ENCODE peak calls at places on chromosomes 3 and 15, in nine cellular contexts. One of them, this sample, is unnamed.

GRCh38 chr15:42101861-42102260 is 7.5 kb upstream of the PLA2G4D start:
- DNase-seq in body of pancreas: no peak
- DNase-seq in adrenal gland: no peak
- DNase-seq in HepG2: no peak
- DNase-seq in spleen: no peak
- DNase-seq in Peyer's patch: no peak
- DNase-seq in ovary: no peak
- DNase-seq in esophagus squamous epithelium: no peak
- DNase-seq in stomach: no peak
- DNase-seq in this sample: no peak

GRCh38 chr3:195058311-195059005 is 212.5 kb downstream of the XXYLT1 start:
- DNase-seq in body of pancreas: no peak
- DNase-seq in adrenal gland: no peak
- DNase-seq in HepG2: no peak
- DNase-seq in spleen: peak; percentile 73
- DNase-seq in Peyer's patch: peak; percentile 39
- DNase-seq in ovary: no peak
- DNase-seq in esophagus squamous epithelium: no peak
- DNase-seq in stomach: no peak
- DNase-seq in this sample: no peak

GRCh38 chr3:120652281-120652680 is 29.8 kb downstream of the HGD start:
- DNase-seq in body of pancreas: no peak
- DNase-seq in adrenal gland: no peak
- DNase-seq in HepG2: no peak
- DNase-seq in spleen: no peak
- DNase-seq in Peyer's patch: no peak
- DNase-seq in ovary: no peak
- DNase-seq in esophagus squamous epithelium: no peak
- DNase-seq in stomach: no peak
- DNase-seq in this sample: no peak

GRCh38 chr3:175672119-175672689 is 813.1 kb downstream of the NAALADL2 start:
- DNase-seq in body of pancreas: no peak
- DNase-seq in adrenal gland: no peak
- DNase-seq in HepG2: no peak
- DNase-seq in spleen: no peak
- DNase-seq in Peyer's patch: no peak
- DNase-seq in ovary: no peak
- DNase-seq in esophagus squamous epithelium: no peak
- DNase-seq in stomach: no peak
- DNase-seq in this sample: no peak

GRCh38 chr3:54676087-54676486 is 251.8 kb downstream of the LRTM1 start:
- DNase-seq in body of pancreas: no peak
- DNase-seq in adrenal gland: no peak
- DNase-seq in HepG2: no peak
- DNase-seq in spleen: no peak
- DNase-seq in Peyer's patch: no peak
- DNase-seq in ovary: no peak
- DNase-seq in esophagus squamous epithelium: no peak
- DNase-seq in stomach: no peak
- DNase-seq in this sample: no peak

GRCh38 chr3:97940034-97940433 is 32.2 kb downstream of the RIOX2 start:
- DNase-seq in body of pancreas: no peak
- DNase-seq in adrenal gland: no peak
- DNase-seq in HepG2: peak; percentile 26
- DNase-seq in spleen: no peak
- DNase-seq in Peyer's patch: no peak
- DNase-seq in ovary: no peak
- DNase-seq in esophagus squamous epithelium: no peak
- DNase-seq in stomach: no peak
- DNase-seq in this sample: no peak

GRCh38 chr3:4776980-4777581 is 202.2 kb upstream of the BHLHE40 start:
- DNase-seq in body of pancreas: no peak
- DNase-seq in adrenal gland: no peak
- DNase-seq in HepG2: no peak
- DNase-seq in spleen: no peak
- DNase-seq in Peyer's patch: no peak
- DNase-seq in ovary: no peak
- DNase-seq in esophagus squamous epithelium: no peak
- DNase-seq in stomach: no peak
- DNase-seq in this sample: no peak

GRCh38 chr3:78079514-78079913 is 1039.6 kb downstream of the ROBO2 start:
- DNase-seq in body of pancreas: no peak
- DNase-seq in adrenal gland: no peak
- DNase-seq in HepG2: no peak
- DNase-seq in spleen: no peak
- DNase-seq in Peyer's patch: no peak
- DNase-seq in ovary: no peak
- DNase-seq in esophagus squamous epithelium: no peak
- DNase-seq in stomach: no peak
- DNase-seq in this sample: no peak

GRCh38 chr3:143218176-143218575 is 98.6 kb downstream of the CHST2 start:
- DNase-seq in body of pancreas: no peak
- DNase-seq in adrenal gland: no peak
- DNase-seq in HepG2: no peak
- DNase-seq in spleen: no peak
- DNase-seq in Peyer's patch: no peak
- DNase-seq in ovary: no peak
- DNase-seq in esophagus squamous epithelium: no peak
- DNase-seq in stomach: no peak
- DNase-seq in this sample: no peak

GRCh38 chr3:139655880-139656279 is 21.9 kb downstream of the NMNAT3 start:
- DNase-seq in body of pancreas: no peak
- DNase-seq in adrenal gland: no peak
- DNase-seq in HepG2: peak; percentile 6
- DNase-seq in spleen: no peak
- DNase-seq in Peyer's patch: no peak
- DNase-seq in ovary: peak; percentile 18
- DNase-seq in esophagus squamous epithelium: no peak
- DNase-seq in stomach: no peak
- DNase-seq in this sample: no peak

GRCh38 chr3:74613566-74613965 is 893 bp downstream of the CNTN3 start:
- DNase-seq in body of pancreas: peak; percentile 67
- DNase-seq in adrenal gland: no peak
- DNase-seq in HepG2: no peak
- DNase-seq in spleen: no peak
- DNase-seq in Peyer's patch: peak; percentile 56
- DNase-seq in ovary: no peak
- DNase-seq in esophagus squamous epithelium: no peak
- DNase-seq in stomach: peak; percentile 34
- DNase-seq in this sample: no peak

GRCh38 chr3:113912551-113913246 is 35.1 kb upstream of the ZDHHC23 start:
- DNase-seq in body of pancreas: peak; percentile 65
- DNase-seq in adrenal gland: peak; percentile 39
- DNase-seq in HepG2: peak; percentile 69
- DNase-seq in spleen: no peak
- DNase-seq in Peyer's patch: no peak
- DNase-seq in ovary: no peak
- DNase-seq in esophagus squamous epithelium: no peak
- DNase-seq in stomach: peak; percentile 39
- DNase-seq in this sample: no peak

GRCh38 chr15:47301481-47301880 is 415.8 kb upstream of the SEMA6D start:
- DNase-seq in body of pancreas: peak; percentile 55
- DNase-seq in adrenal gland: no peak
- DNase-seq in HepG2: no peak
- DNase-seq in spleen: no peak
- DNase-seq in Peyer's patch: no peak
- DNase-seq in ovary: no peak
- DNase-seq in esophagus squamous epithelium: no peak
- DNase-seq in stomach: no peak
- DNase-seq in this sample: no peak

GRCh38 chr15:64597469-64597806 is 137.1 kb downstream of the ZNF609 start:
- DNase-seq in body of pancreas: no peak
- DNase-seq in adrenal gland: no peak
- DNase-seq in HepG2: no peak
- DNase-seq in spleen: no peak
- DNase-seq in Peyer's patch: no peak
- DNase-seq in ovary: no peak
- DNase-seq in esophagus squamous epithelium: no peak
- DNase-seq in stomach: no peak
- DNase-seq in this sample: no peak

GRCh38 chr3:126886217-126886616 is 96.7 kb upstream of the PLXNA1 start:
- DNase-seq in body of pancreas: no peak
- DNase-seq in adrenal gland: no peak
- DNase-seq in HepG2: no peak
- DNase-seq in spleen: no peak
- DNase-seq in Peyer's patch: no peak
- DNase-seq in ovary: no peak
- DNase-seq in esophagus squamous epithelium: no peak
- DNase-seq in stomach: no peak
- DNase-seq in this sample: no peak

GRCh38 chr15:64111679-64112050 is 15.9 kb downstream of the SNX1 start:
- DNase-seq in body of pancreas: no peak
- DNase-seq in adrenal gland: no peak
- DNase-seq in HepG2: peak; percentile 42
- DNase-seq in spleen: no peak
- DNase-seq in Peyer's patch: no peak
- DNase-seq in ovary: no peak
- DNase-seq in esophagus squamous epithelium: no peak
- DNase-seq in stomach: no peak
- DNase-seq in this sample: no peak

GRCh38 chr15:25056484-25057429 is 102.0 kb downstream of the SNRPN start:
- DNase-seq in body of pancreas: no peak
- DNase-seq in adrenal gland: peak; percentile 14
- DNase-seq in HepG2: no peak
- DNase-seq in spleen: peak; percentile 63
- DNase-seq in Peyer's patch: peak; percentile 19
- DNase-seq in ovary: no peak
- DNase-seq in esophagus squamous epithelium: no peak
- DNase-seq in stomach: peak; percentile 17
- DNase-seq in this sample: peak; percentile 7

GRCh38 chr3:107208100-107208499 is 169.1 kb upstream of the CCDC54 start:
- DNase-seq in body of pancreas: peak; percentile 60
- DNase-seq in adrenal gland: peak; percentile 54
- DNase-seq in HepG2: no peak
- DNase-seq in spleen: no peak
- DNase-seq in Peyer's patch: no peak
- DNase-seq in ovary: peak; percentile 59
- DNase-seq in esophagus squamous epithelium: no peak
- DNase-seq in stomach: no peak
- DNase-seq in this sample: no peak

GRCh38 chr3:28317438-28318022 is 31.0 kb upstream of the ZCWPW2 start:
- DNase-seq in body of pancreas: peak; percentile 14
- DNase-seq in adrenal gland: peak; percentile 20
- DNase-seq in HepG2: peak; percentile 57
- DNase-seq in spleen: no peak
- DNase-seq in Peyer's patch: no peak
- DNase-seq in ovary: no peak
- DNase-seq in esophagus squamous epithelium: no peak
- DNase-seq in stomach: no peak
- DNase-seq in this sample: no peak

GRCh38 chr3:160126761-160127160 is 98.5 kb upstream of the C3orf80 start:
- DNase-seq in body of pancreas: no peak
- DNase-seq in adrenal gland: no peak
- DNase-seq in HepG2: no peak
- DNase-seq in spleen: no peak
- DNase-seq in Peyer's patch: no peak
- DNase-seq in ovary: no peak
- DNase-seq in esophagus squamous epithelium: no peak
- DNase-seq in stomach: no peak
- DNase-seq in this sample: no peak
- TF ChIP-seq POLR2A in body of pancreas: no peak
- TF ChIP-seq POLR2A in adrenal gland: no peak
- TF ChIP-seq POLR2A in HepG2: no peak
- TF ChIP-seq POLR2A in spleen: no peak
- TF ChIP-seq POLR2A in Peyer's patch: no peak
- TF ChIP-seq POLR2A in ovary: no peak
- TF ChIP-seq POLR2A in esophagus squamous epithelium: no peak
- TF ChIP-seq POLR2A in stomach: no peak
- TF ChIP-seq POLR2A in this sample: no peak

GRCh38 chr15:96551722-96552121 is 221.2 kb downstream of the NR2F2 start:
- DNase-seq in body of pancreas: no peak
- DNase-seq in adrenal gland: no peak
- DNase-seq in HepG2: no peak
- DNase-seq in spleen: no peak
- DNase-seq in Peyer's patch: no peak
- DNase-seq in ovary: no peak
- DNase-seq in esophagus squamous epithelium: no peak
- DNase-seq in stomach: no peak
- DNase-seq in this sample: no peak
- TF ChIP-seq CTCF in body of pancreas: no peak
- TF ChIP-seq CTCF in adrenal gland: no peak
- TF ChIP-seq CTCF in HepG2: no peak
- TF ChIP-seq CTCF in spleen: no peak
- TF ChIP-seq CTCF in Peyer's patch: no peak
- TF ChIP-seq CTCF in ovary: no peak
- TF ChIP-seq CTCF in esophagus squamous epithelium: no peak
- TF ChIP-seq CTCF in stomach: no peak
- TF ChIP-seq CTCF in this sample: no peak

GRCh38 chr3:158801696-158802398 is at the start of gene MFSD1:
- DNase-seq in body of pancreas: peak; percentile 97
- DNase-seq in adrenal gland: peak; percentile 95
- DNase-seq in HepG2: peak; percentile 80
- DNase-seq in spleen: peak; percentile 99
- DNase-seq in Peyer's patch: peak; percentile 98
- DNase-seq in ovary: peak; percentile 92
- DNase-seq in esophagus squamous epithelium: peak; percentile 78
- DNase-seq in stomach: peak; percentile 95
- DNase-seq in this sample: peak; percentile 92
- TF ChIP-seq POLR2A in body of pancreas: peak; percentile 87
- TF ChIP-seq POLR2A in adrenal gland: peak; percentile 69
- TF ChIP-seq POLR2A in HepG2: peak; percentile 72
- TF ChIP-seq POLR2A in spleen: peak; percentile 66
- TF ChIP-seq POLR2A in Peyer's patch: peak; percentile 78
- TF ChIP-seq POLR2A in ovary: peak; percentile 71
- TF ChIP-seq POLR2A in esophagus squamous epithelium: peak; percentile 75
- TF ChIP-seq POLR2A in stomach: no peak
- TF ChIP-seq POLR2A in this sample: peak; percentile 68

GRCh38 chr3:196315821-196316220 is 2.2 kb downstream of the DYNLT2B start:
- DNase-seq in body of pancreas: no peak
- DNase-seq in adrenal gland: no peak
- DNase-seq in HepG2: no peak
- DNase-seq in spleen: no peak
- DNase-seq in Peyer's patch: no peak
- DNase-seq in ovary: no peak
- DNase-seq in esophagus squamous epithelium: no peak
- DNase-seq in stomach: no peak
- DNase-seq in this sample: no peak

GRCh38 chr3:196314597-196314996 is 3.4 kb downstream of the DYNLT2B start:
- DNase-seq in body of pancreas: no peak
- DNase-seq in adrenal gland: no peak
- DNase-seq in HepG2: no peak
- DNase-seq in spleen: no peak
- DNase-seq in Peyer's patch: no peak
- DNase-seq in ovary: no peak
- DNase-seq in esophagus squamous epithelium: no peak
- DNase-seq in stomach: no peak
- DNase-seq in this sample: no peak

GRCh38 chr3:196321162-196321561 is 3.1 kb upstream of the DYNLT2B start:
- DNase-seq in body of pancreas: no peak
- DNase-seq in adrenal gland: no peak
- DNase-seq in HepG2: no peak
- DNase-seq in spleen: no peak
- DNase-seq in Peyer's patch: no peak
- DNase-seq in ovary: no peak
- DNase-seq in esophagus squamous epithelium: no peak
- DNase-seq in stomach: no peak
- DNase-seq in this sample: no peak

GRCh38 chr3:196320110-196320509 is 2.1 kb upstream of the DYNLT2B start:
- DNase-seq in body of pancreas: no peak
- DNase-seq in adrenal gland: no peak
- DNase-seq in HepG2: no peak
- DNase-seq in spleen: no peak
- DNase-seq in Peyer's patch: no peak
- DNase-seq in ovary: no peak
- DNase-seq in esophagus squamous epithelium: no peak
- DNase-seq in stomach: no peak
- DNase-seq in this sample: no peak

GRCh38 chr3:196317702-196318467 is at the start of gene DYNLT2B:
- DNase-seq in body of pancreas: peak; percentile 90
- DNase-seq in adrenal gland: peak; percentile 89
- DNase-seq in HepG2: peak; percentile 76
- DNase-seq in spleen: peak; percentile 98
- DNase-seq in Peyer's patch: peak; percentile 93
- DNase-seq in ovary: peak; percentile 86
- DNase-seq in esophagus squamous epithelium: peak; percentile 47
- DNase-seq in stomach: peak; percentile 90
- DNase-seq in this sample: peak; percentile 82
- TF ChIP-seq CTCF in body of pancreas: no peak
- TF ChIP-seq CTCF in adrenal gland: no peak
- TF ChIP-seq CTCF in HepG2: peak; percentile 51
- TF ChIP-seq CTCF in spleen: peak; percentile 38
- TF ChIP-seq CTCF in Peyer's patch: no peak
- TF ChIP-seq CTCF in ovary: no peak
- TF ChIP-seq CTCF in esophagus squamous epithelium: no peak
- TF ChIP-seq CTCF in stomach: no peak
- TF ChIP-seq CTCF in this sample: no peak